ENCODE peak calls at places on chromosomes 12 and 14, in six cellular contexts. D, K, E, X, W and R are unnamed samples.

GRCh38 chr12:10205251-10205807 is 7.3 kb upstream of the GABARAPL1 start:
- DNase-seq in D (no peak), K (no peak), E (no peak), X (no peak), W (peak; percentile 79), R (no peak)

GRCh38 chr12:24081581-24081980 is 132.1 kb upstream of the SOX5 start:
- DNase-seq in D (no peak), K (no peak), E (no peak), X (no peak), W (no peak), R (no peak)

GRCh38 chr12:114774181-114774580 is 90.2 kb upstream of the TBX3 start:
- DNase-seq in D (no peak), K (peak; percentile 42), E (no peak), X (no peak), W (no peak), R (no peak)

GRCh38 chr14:98236314-98236713 is 1035.7 kb downstream of the BCL11B start:
- DNase-seq in D (no peak), K (no peak), E (no peak), X (no peak), W (no peak), R (no peak)

GRCh38 chr12:106248177-106248848 is 493 bp upstream of the CKAP4 start:
- DNase-seq in D (peak; percentile 25), K (peak; percentile 55), E (no peak), X (peak; percentile 51), W (peak; percentile 89), R (no peak)

GRCh38 chr12:19873146-19873545 is 433.9 kb downstream of the AEBP2 start:
- DNase-seq in D (no peak), K (no peak), E (no peak), X (no peak), W (peak; percentile 45), R (no peak)

GRCh38 chr12:26867084-26867483 is 34.1 kb upstream of the ITPR2 start:
- DNase-seq in D (no peak), K (no peak), E (no peak), X (peak; percentile 92), W (no peak), R (no peak)

GRCh38 chr12:108306014-108306501 is 33.1 kb downstream of the CMKLR1 start:
- DNase-seq in D (no peak), K (peak; percentile 47), E (no peak), X (no peak), W (peak; percentile 90), R (no peak)

GRCh38 chr12:45343269-45344051 is 127.6 kb downstream of the ANO6 start:
- DNase-seq in D (no peak), K (peak; percentile 9), E (no peak), X (no peak), W (peak; percentile 77), R (no peak)

GRCh38 chr12:132955094-132955932 is 793 bp downstream of the ZNF605 start:
- DNase-seq in D (peak; percentile 64), K (peak; percentile 61), E (peak; percentile 19), X (no peak), W (peak; percentile 84), R (no peak)

GRCh38 chr14:51129130-51129529 is 34.2 kb upstream of the TRIM9 start:
- DNase-seq in D (no peak), K (no peak), E (no peak), X (no peak), W (no peak), R (no peak)

GRCh38 chr12:111312708-111313107 is 56.2 kb downstream of the PHETA1 start:
- DNase-seq in D (no peak), K (no peak), E (no peak), X (no peak), W (no peak), R (no peak)

GRCh38 chr12:93624595-93625294 is 52.3 kb downstream of the SOCS2 start:
- DNase-seq in D (no peak), K (peak; percentile 81), E (no peak), X (peak; percentile 41), W (peak; percentile 97), R (no peak)

GRCh38 chr12:6375269-6376078 is at the start of gene SCNN1A:
- DNase-seq in D (no peak), K (no peak), E (peak; percentile 82), X (no peak), W (no peak), R (no peak)

GRCh38 chr12:125092872-125093680 is 27.8 kb downstream of the AACS start:
- DNase-seq in D (no peak), K (peak; percentile 94), E (no peak), X (no peak), W (peak; percentile 78), R (no peak)

GRCh38 chr12:15830538-15830937 is 41.4 kb upstream of the EPS8 start:
- DNase-seq in D (no peak), K (no peak), E (no peak), X (no peak), W (peak; percentile 64), R (no peak)

GRCh38 chr12:1369460-1369859 is 224.9 kb downstream of the FBXL14 start:
- DNase-seq in D (peak; percentile 23), K (no peak), E (no peak), X (no peak), W (no peak), R (no peak)

GRCh38 chr14:75236897-75237296 is 41.7 kb upstream of the FOS start:
- DNase-seq in D (no peak), K (no peak), E (no peak), X (no peak), W (no peak), R (no peak)

GRCh38 chr14:30906752-30907658 is 32.6 kb downstream of the COCH start:
- DNase-seq in D (no peak), K (peak; percentile 3), E (no peak), X (no peak), W (peak; percentile 37), R (no peak)

GRCh38 chr12:110135012-110135411 is 10.9 kb downstream of the IFT81 start:
- DNase-seq in D (no peak), K (no peak), E (no peak), X (no peak), W (peak; percentile 91), R (no peak)

GRCh38 chr14:48391661-48392060 is 716.3 kb upstream of the MDGA2 start:
- DNase-seq in D (no peak), K (no peak), E (no peak), X (no peak), W (no peak), R (no peak)

GRCh38 chr14:22388669-22389625 is 200.1 kb downstream of the DAD1 start:
- DNase-seq in D (no peak), K (no peak), E (no peak), X (no peak), W (peak; percentile 72), R (no peak)

GRCh38 chr14:69242311-69243224 is 17.4 kb upstream of the GALNT16 start:
- DNase-seq in D (peak; percentile 59), K (peak; percentile 49), E (peak; percentile 78), X (peak; percentile 12), W (peak; percentile 78), R (peak; percentile 34)

GRCh38 chr12:59041241-59042121 is 121.2 kb upstream of the LRIG3 start:
- DNase-seq in D (no peak), K (peak; percentile 93), E (no peak), X (no peak), W (peak; percentile 96), R (no peak)

GRCh38 chr14:54775486-54776100 is 127.0 kb downstream of the GCH1 start:
- DNase-seq in D (no peak), K (no peak), E (no peak), X (no peak), W (no peak), R (no peak)

GRCh38 chr12:48286665-48287064 is 64.1 kb downstream of the ZNF641 start:
- DNase-seq in D (peak; percentile 8), K (no peak), E (peak; percentile 25), X (no peak), W (peak; percentile 17), R (no peak)

GRCh38 chr14:96508900-96509299 is 6.7 kb downstream of the PAPOLA start:
- DNase-seq in D (no peak), K (peak; percentile 11), E (no peak), X (no peak), W (no peak), R (no peak)

GRCh38 chr12:27104546-27104945 is 22.2 kb upstream of the C12orf71 start:
- DNase-seq in D (no peak), K (no peak), E (no peak), X (no peak), W (peak; percentile 11), R (no peak)

GRCh38 chr12:132523576-132524331 is 33.8 kb downstream of the FBRSL1 start:
- DNase-seq in D (peak; percentile 84), K (peak; percentile 73), E (peak; percentile 96), X (no peak), W (peak; percentile 70), R (peak; percentile 30)

GRCh38 chr12:124369901-124370378 is 75.0 kb downstream of the RFLNA start:
- DNase-seq in D (no peak), K (no peak), E (no peak), X (no peak), W (no peak), R (no peak)

GRCh38 chr12:7130791-7131501 is 775 bp downstream of the CLSTN3 start:
- DNase-seq in D (peak; percentile 83), K (peak; percentile 22), E (peak; percentile 85), X (peak; percentile 68), W (peak; percentile 66), R (no peak)

GRCh38 chr14:24843494-24843893 is 206.5 kb downstream of the STXBP6 start:
- DNase-seq in D (no peak), K (no peak), E (no peak), X (no peak), W (no peak), R (no peak)

GRCh38 chr14:104604461-104605449 is at the start of gene TMEM179:
- DNase-seq in D (peak; percentile 61), K (peak; percentile 41), E (peak; percentile 99), X (no peak), W (peak; percentile 35), R (no peak)

GRCh38 chr12:66596189-66596588 is 82.7 kb downstream of the GRIP1 start:
- DNase-seq in D (no peak), K (peak; percentile 22), E (no peak), X (no peak), W (peak; percentile 37), R (no peak)

GRCh38 chr12:39173689-39174088 is 268.3 kb upstream of the CPNE8 start:
- DNase-seq in D (no peak), K (no peak), E (no peak), X (no peak), W (no peak), R (no peak)